ENCODE peak calls at places on chromosomes 12 and 14, in ten cellular contexts. B is effector CD4-positive, alpha-beta T cell; U is kidney; P is NCI-H345; K is NCI-H526; V is CD8-positive, alpha-beta T cell; S is posterior vena cava; Z is Daoy; M is HS-5; O is T-helper 2 cell. N is an unnamed sample.
A peak's percentile ranks its signal among the peaks of the same experiment; 100 is the strongest.

GRCh38 chr12:52440821-52441319 is 6.7 kb upstream of the KRT75 start:
- DNase-seq in B (no peak), K (no peak), O (no peak), Z (peak; percentile 79), S (no peak), U (no peak), M (no peak), P (no peak), V (no peak), N (no peak)

GRCh38 chr12:57198329-57198728 is 18.3 kb upstream of the NXPH4 start:
- DNase-seq in V (no peak), K (no peak), Z (no peak), P (no peak), S (no peak), U (no peak), M (no peak), B (no peak), O (no peak), N (no peak)

GRCh38 chr14:22900088-22900799 is 17.2 kb downstream of the REM2 start:
- DNase-seq in S (no peak), Z (peak; percentile 66), O (no peak), M (peak; percentile 22), P (peak; percentile 67), K (no peak), V (peak; percentile 48), U (no peak), B (peak; percentile 53), N (no peak)

GRCh38 chr12:99049774-99050173 is 404.7 kb downstream of the APAF1 start:
- DNase-seq in P (no peak), B (no peak), K (no peak), M (no peak), U (no peak), O (no peak), V (no peak), Z (no peak), S (no peak), N (no peak)

GRCh38 chr14:95255487-95255886 is 64.2 kb downstream of the CLMN start:
- DNase-seq in O (no peak), Z (peak; percentile 87), B (no peak), M (no peak), U (peak; percentile 87), V (no peak), P (peak; percentile 95), S (no peak), K (peak; percentile 98), N (no peak)

GRCh38 chr12:98606367-98606985 is 13.0 kb downstream of the SLC25A3 start:
- DNase-seq in M (no peak), Z (no peak), P (no peak), U (no peak), B (no peak), S (no peak), O (no peak), K (no peak), V (no peak), N (no peak)

GRCh38 chr14:71551291-71551955 is 380.8 kb upstream of the RGS6 start:
- DNase-seq in V (no peak), P (no peak), B (no peak), S (no peak), M (peak; percentile 44), O (no peak), U (no peak), Z (no peak), K (no peak), N (no peak)

GRCh38 chr14:53979141-53979673 is 22.6 kb upstream of the BMP4 start:
- DNase-seq in M (no peak), Z (peak; percentile 85), P (no peak), S (no peak), O (no peak), U (no peak), K (no peak), V (no peak), B (no peak), N (no peak)

GRCh38 chr12:102781117-102781516 is 135.9 kb downstream of the PAH start:
- DNase-seq in U (no peak), O (no peak), Z (no peak), K (no peak), B (no peak), P (no peak), M (no peak), V (no peak), S (no peak), N (no peak)

GRCh38 chr12:88868062-88868461 is 287.8 kb upstream of the KITLG start:
- DNase-seq in P (no peak), B (no peak), K (no peak), O (no peak), Z (no peak), M (no peak), V (no peak), U (no peak), S (no peak), N (no peak)

GRCh38 chr12:132502149-132502881 is 12.4 kb downstream of the FBRSL1 start:
- DNase-seq in B (no peak), K (no peak), S (no peak), O (no peak), Z (no peak), V (no peak), P (no peak), U (no peak), M (no peak), N (no peak)

GRCh38 chr14:71606575-71606974 is 325.7 kb upstream of the RGS6 start:
- DNase-seq in M (no peak), K (no peak), O (no peak), Z (no peak), V (no peak), U (no peak), S (no peak), P (no peak), B (no peak), N (no peak)

GRCh38 chr12:8052679-8053078 is 13.5 kb downstream of the C3AR1 start:
- DNase-seq in V (no peak), S (peak; percentile 89), O (no peak), Z (no peak), B (no peak), U (no peak), M (no peak), K (no peak), P (no peak), N (no peak)

GRCh38 chr12:78018146-78018910 is 187.6 kb downstream of the NAV3 start:
- DNase-seq in U (no peak), M (no peak), P (no peak), K (no peak), V (no peak), B (no peak), S (no peak), Z (peak; percentile 7), O (no peak), N (no peak)

GRCh38 chr12:94731733-94732360 is 81.5 kb upstream of the TMCC3 start:
- DNase-seq in U (no peak), V (no peak), S (no peak), K (no peak), O (no peak), B (no peak), Z (no peak), M (no peak), P (no peak), N (no peak)

GRCh38 chr12:98154850-98155249 is 360.5 kb upstream of the TMPO start:
- DNase-seq in Z (peak; percentile 27), K (peak; percentile 34), O (no peak), P (peak; percentile 78), M (no peak), V (no peak), B (no peak), S (no peak), U (no peak), N (no peak)

GRCh38 chr12:3658327-3659163 is 94.4 kb downstream of the CRACR2A start:
- DNase-seq in P (no peak), B (peak; percentile 12), U (no peak), K (no peak), M (no peak), S (no peak), O (no peak), Z (peak; percentile 39), V (peak; percentile 32), N (no peak)

GRCh38 chr12:90484130-90484529 is 470.8 kb downstream of the CCER1 start:
- DNase-seq in P (no peak), U (no peak), Z (no peak), O (no peak), M (no peak), B (no peak), S (no peak), V (no peak), K (no peak), N (no peak)

GRCh38 chr12:28065374-28065773 is 92.8 kb upstream of the PTHLH start:
- DNase-seq in K (no peak), Z (no peak), P (no peak), M (no peak), S (no peak), V (no peak), U (no peak), O (no peak), B (no peak), N (no peak)

GRCh38 chr12:12871587-12872138 is 19.7 kb upstream of the GPRC5A start:
- DNase-seq in V (no peak), S (no peak), U (no peak), M (no peak), K (no peak), P (no peak), B (no peak), O (no peak), Z (no peak), N (no peak)

GRCh38 chr12:31021809-31022492 is 51.7 kb upstream of the DDX11 start:
- DNase-seq in K (peak; percentile 45), V (no peak), Z (peak; percentile 35), M (no peak), P (no peak), B (no peak), O (no peak), S (no peak), U (no peak), N (no peak)

GRCh38 chr14:33414041-33414440 is 475.4 kb downstream of the NPAS3 start:
- DNase-seq in V (no peak), K (no peak), M (no peak), U (no peak), O (no peak), S (no peak), P (no peak), Z (peak; percentile 21), B (no peak), N (no peak)

GRCh38 chr12:94218244-94218643 is 69.9 kb downstream of the PLXNC1 start:
- DNase-seq in U (no peak), V (no peak), K (no peak), B (no peak), S (no peak), O (no peak), P (no peak), Z (no peak), M (no peak), N (no peak)

GRCh38 chr12:52044284-52044983 is 6.8 kb upstream of the NR4A1 start:
- DNase-seq in S (peak; percentile 96), O (no peak), K (no peak), M (no peak), P (no peak), U (peak; percentile 82), Z (peak; percentile 47), V (no peak), B (no peak), N (no peak)

GRCh38 chr12:6169107-6169440 is 31.1 kb upstream of the CD9 start:
- DNase-seq in U (no peak), Z (no peak), V (no peak), K (no peak), P (no peak), O (no peak), B (no peak), M (no peak), S (no peak), N (no peak)